ENCODE peak calls at places on chromosomes 13 and 19, in seven cellular contexts. One of them, this sample, is unnamed.

GRCh38 chr19:21468791-21469190 is 36.6 kb upstream of the ZNF429 start:
- DNase-seq in astrocyte: no peak
- DNase-seq in NCI-H1092: no peak
- DNase-seq in naive thymus-derived CD8-positive, alpha-beta T cell: no peak
- DNase-seq in choroid plexus epithelial cell: no peak
- DNase-seq in caudate nucleus: no peak
- DNase-seq in stimulated activated CD4-positive, alpha-beta T cell treated with anti-CD3 and anti-CD28 coated beads, Interleukin-1b, Interleukin-23, amount 100 ng/mL, for 1 hour: no peak
- DNase-seq in this sample: no peak

GRCh38 chr13:92136449-92137180 is 738.2 kb downstream of the GPC5 start:
- DNase-seq in choroid plexus epithelial cell: peak
- DNase-seq in naive thymus-derived CD8-positive, alpha-beta T cell: no peak
- DNase-seq in astrocyte: peak
- DNase-seq in caudate nucleus: no peak
- DNase-seq in NCI-H1092: no peak
- DNase-seq in stimulated activated CD4-positive, alpha-beta T cell treated with anti-CD3 and anti-CD28 coated beads, Interleukin-1b, Interleukin-23, amount 100 ng/mL, for 1 hour: no peak
- DNase-seq in this sample: no peak

GRCh38 chr19:8702350-8702749 is 3.8 kb upstream of the ACTL9 start:
- DNase-seq in stimulated activated CD4-positive, alpha-beta T cell treated with anti-CD3 and anti-CD28 coated beads, Interleukin-1b, Interleukin-23, amount 100 ng/mL, for 1 hour: no peak
- DNase-seq in caudate nucleus: no peak
- DNase-seq in naive thymus-derived CD8-positive, alpha-beta T cell: peak
- DNase-seq in choroid plexus epithelial cell: no peak
- DNase-seq in NCI-H1092: no peak
- DNase-seq in astrocyte: no peak
- DNase-seq in this sample: no peak

GRCh38 chr19:16118489-16119033 is 6.9 kb downstream of the RAB8A start:
- DNase-seq in choroid plexus epithelial cell: no peak
- DNase-seq in astrocyte: no peak
- DNase-seq in stimulated activated CD4-positive, alpha-beta T cell treated with anti-CD3 and anti-CD28 coated beads, Interleukin-1b, Interleukin-23, amount 100 ng/mL, for 1 hour: no peak
- DNase-seq in NCI-H1092: no peak
- DNase-seq in naive thymus-derived CD8-positive, alpha-beta T cell: no peak
- DNase-seq in caudate nucleus: no peak
- DNase-seq in this sample: peak

GRCh38 chr13:45396548-45397095 is 21.6 kb downstream of the SLC25A30 start:
- DNase-seq in astrocyte: no peak
- DNase-seq in naive thymus-derived CD8-positive, alpha-beta T cell: peak
- DNase-seq in stimulated activated CD4-positive, alpha-beta T cell treated with anti-CD3 and anti-CD28 coated beads, Interleukin-1b, Interleukin-23, amount 100 ng/mL, for 1 hour: no peak
- DNase-seq in choroid plexus epithelial cell: no peak
- DNase-seq in caudate nucleus: no peak
- DNase-seq in NCI-H1092: no peak
- DNase-seq in this sample: no peak

GRCh38 chr19:45402469-45403070 is 2.3 kb downstream of the PPP1R13L start:
- DNase-seq in caudate nucleus: no peak
- DNase-seq in naive thymus-derived CD8-positive, alpha-beta T cell: peak
- DNase-seq in NCI-H1092: no peak
- DNase-seq in astrocyte: no peak
- DNase-seq in stimulated activated CD4-positive, alpha-beta T cell treated with anti-CD3 and anti-CD28 coated beads, Interleukin-1b, Interleukin-23, amount 100 ng/mL, for 1 hour: no peak
- DNase-seq in choroid plexus epithelial cell: no peak
- DNase-seq in this sample: peak

GRCh38 chr19:13932911-13933393 is 5.3 kb downstream of the PODNL1 start:
- DNase-seq in caudate nucleus: no peak
- DNase-seq in naive thymus-derived CD8-positive, alpha-beta T cell: no peak
- DNase-seq in astrocyte: no peak
- DNase-seq in choroid plexus epithelial cell: no peak
- DNase-seq in stimulated activated CD4-positive, alpha-beta T cell treated with anti-CD3 and anti-CD28 coated beads, Interleukin-1b, Interleukin-23, amount 100 ng/mL, for 1 hour: no peak
- DNase-seq in NCI-H1092: no peak
- DNase-seq in this sample: no peak

GRCh38 chr19:11355160-11356073 is at the start of gene PLPPR2:
- DNase-seq in caudate nucleus: peak
- DNase-seq in stimulated activated CD4-positive, alpha-beta T cell treated with anti-CD3 and anti-CD28 coated beads, Interleukin-1b, Interleukin-23, amount 100 ng/mL, for 1 hour: peak
- DNase-seq in naive thymus-derived CD8-positive, alpha-beta T cell: peak
- DNase-seq in choroid plexus epithelial cell: peak
- DNase-seq in astrocyte: peak
- DNase-seq in NCI-H1092: peak
- DNase-seq in this sample: peak

GRCh38 chr13:21138561-21138960 is 37.8 kb downstream of the SKA3 start:
- DNase-seq in NCI-H1092: no peak
- DNase-seq in choroid plexus epithelial cell: peak
- DNase-seq in stimulated activated CD4-positive, alpha-beta T cell treated with anti-CD3 and anti-CD28 coated beads, Interleukin-1b, Interleukin-23, amount 100 ng/mL, for 1 hour: no peak
- DNase-seq in naive thymus-derived CD8-positive, alpha-beta T cell: no peak
- DNase-seq in astrocyte: no peak
- DNase-seq in caudate nucleus: no peak
- DNase-seq in this sample: no peak

GRCh38 chr19:40467007-40467565 is 285 bp downstream of the SPTBN4 start:
- DNase-seq in astrocyte: no peak
- DNase-seq in choroid plexus epithelial cell: no peak
- DNase-seq in NCI-H1092: no peak
- DNase-seq in naive thymus-derived CD8-positive, alpha-beta T cell: no peak
- DNase-seq in caudate nucleus: no peak
- DNase-seq in stimulated activated CD4-positive, alpha-beta T cell treated with anti-CD3 and anti-CD28 coated beads, Interleukin-1b, Interleukin-23, amount 100 ng/mL, for 1 hour: no peak
- DNase-seq in this sample: no peak

GRCh38 chr19:23526302-23526701 is 131.0 kb upstream of the ZNF91 start:
- DNase-seq in astrocyte: no peak
- DNase-seq in stimulated activated CD4-positive, alpha-beta T cell treated with anti-CD3 and anti-CD28 coated beads, Interleukin-1b, Interleukin-23, amount 100 ng/mL, for 1 hour: no peak
- DNase-seq in choroid plexus epithelial cell: no peak
- DNase-seq in NCI-H1092: no peak
- DNase-seq in naive thymus-derived CD8-positive, alpha-beta T cell: no peak
- DNase-seq in caudate nucleus: no peak
- DNase-seq in this sample: no peak

GRCh38 chr13:75308222-75308621 is 173.7 kb downstream of the TBC1D4 start:
- DNase-seq in choroid plexus epithelial cell: no peak
- DNase-seq in NCI-H1092: no peak
- DNase-seq in naive thymus-derived CD8-positive, alpha-beta T cell: no peak
- DNase-seq in astrocyte: no peak
- DNase-seq in stimulated activated CD4-positive, alpha-beta T cell treated with anti-CD3 and anti-CD28 coated beads, Interleukin-1b, Interleukin-23, amount 100 ng/mL, for 1 hour: no peak
- DNase-seq in caudate nucleus: no peak
- DNase-seq in this sample: peak

GRCh38 chr19:43552198-43552450 is 19.1 kb downstream of the ZNF575 start:
- DNase-seq in naive thymus-derived CD8-positive, alpha-beta T cell: no peak
- DNase-seq in caudate nucleus: no peak
- DNase-seq in astrocyte: no peak
- DNase-seq in NCI-H1092: no peak
- DNase-seq in choroid plexus epithelial cell: no peak
- DNase-seq in stimulated activated CD4-positive, alpha-beta T cell treated with anti-CD3 and anti-CD28 coated beads, Interleukin-1b, Interleukin-23, amount 100 ng/mL, for 1 hour: no peak
- DNase-seq in this sample: no peak

GRCh38 chr19:46787331-46788100 is 878 bp downstream of the SLC1A5 start:
- DNase-seq in stimulated activated CD4-positive, alpha-beta T cell treated with anti-CD3 and anti-CD28 coated beads, Interleukin-1b, Interleukin-23, amount 100 ng/mL, for 1 hour: no peak
- DNase-seq in caudate nucleus: no peak
- DNase-seq in choroid plexus epithelial cell: peak
- DNase-seq in NCI-H1092: no peak
- DNase-seq in astrocyte: peak
- DNase-seq in naive thymus-derived CD8-positive, alpha-beta T cell: peak
- DNase-seq in this sample: peak

GRCh38 chr13:113187905-113188595 is 20.4 kb downstream of the PCID2 start:
- DNase-seq in NCI-H1092: no peak
- DNase-seq in choroid plexus epithelial cell: peak
- DNase-seq in caudate nucleus: no peak
- DNase-seq in astrocyte: peak
- DNase-seq in stimulated activated CD4-positive, alpha-beta T cell treated with anti-CD3 and anti-CD28 coated beads, Interleukin-1b, Interleukin-23, amount 100 ng/mL, for 1 hour: no peak
- DNase-seq in naive thymus-derived CD8-positive, alpha-beta T cell: no peak
- DNase-seq in this sample: no peak

This sample was measured in GM12865.